ENCODE peak calls at places on chromosome 4, in eight cellular contexts. C, W, S, J, Y, O, K and N are unnamed samples.

GRCh38 chr4:92334716-92335350 is 31.1 kb downstream of the GRID2 start:
- DNase-seq in C (peak; percentile 55), W (no peak), S (peak; percentile 40), J (no peak), Y (peak; percentile 47), O (no peak), K (no peak), N (no peak)

GRCh38 chr4:182142146-182143085 is 100.8 kb upstream of the TENM3 start:
- DNase-seq in C (peak; percentile 5), W (peak; percentile 70), S (peak; percentile 63), J (no peak), Y (peak; percentile 32), O (no peak), K (peak; percentile 32), N (no peak)

GRCh38 chr4:77697860-77698599 is 92.4 kb downstream of the CXCL13 start:
- DNase-seq in C (peak; percentile 83), W (peak; percentile 4), S (peak; percentile 85), J (peak; percentile 32), Y (peak; percentile 84), O (peak; percentile 5), K (no peak), N (no peak)

GRCh38 chr4:185792384-185793146 is 19.4 kb downstream of the SORBS2 start:
- DNase-seq in C (no peak), W (no peak), S (peak; percentile 99), J (peak; percentile 89), Y (peak; percentile 92), O (no peak), K (no peak), N (peak; percentile 86)

GRCh38 chr4:159105761-159106243 is 2.9 kb downstream of the RAPGEF2 start:
- DNase-seq in C (peak; percentile 27), W (peak; percentile 1), S (peak; percentile 66), J (no peak), Y (peak; percentile 43), O (peak; percentile 75), K (no peak), N (no peak)

GRCh38 chr4:73609688-73610087 is 10.5 kb downstream of the RASSF6 start:
- DNase-seq in C (no peak), W (no peak), S (peak; percentile 94), J (peak; percentile 55), Y (peak; percentile 67), O (no peak), K (no peak), N (no peak)

GRCh38 chr4:52889354-52889753 is 27.2 kb downstream of the RASL11B start:
- DNase-seq in C (no peak), W (no peak), S (no peak), J (no peak), Y (no peak), O (no peak), K (no peak), N (no peak)

GRCh38 chr4:112766422-112766821 is 129.5 kb downstream of the LARP7 start:
- DNase-seq in C (no peak), W (peak; percentile 13), S (peak; percentile 65), J (no peak), Y (peak; percentile 41), O (peak; percentile 37), K (no peak), N (no peak)

GRCh38 chr4:77022581-77023133 is 53.1 kb downstream of the CCNI start:
- DNase-seq in C (no peak), W (peak; percentile 13), S (peak; percentile 94), J (no peak), Y (peak; percentile 72), O (no peak), K (no peak), N (no peak)

DNA sequence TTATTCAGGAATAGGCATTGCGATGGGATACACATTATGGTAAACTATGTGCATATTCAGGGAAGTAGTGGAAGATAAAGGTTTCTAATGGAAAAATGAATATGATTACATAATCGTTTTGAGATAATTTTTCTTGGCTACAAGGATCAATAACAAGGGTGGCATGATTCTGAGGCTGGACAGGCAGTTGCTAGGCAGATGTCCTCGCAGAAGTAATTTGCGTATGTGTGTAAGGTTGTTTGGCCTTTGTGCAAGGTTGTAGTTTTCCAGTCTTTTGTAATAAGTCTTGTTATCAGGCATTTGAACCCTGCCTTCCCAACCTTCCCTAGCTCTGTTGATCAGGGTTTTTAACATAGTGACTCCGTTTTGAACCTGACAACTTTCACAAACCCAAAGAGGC is 59.7 kb downstream of the RGS12 start:
- DNase-seq in C (no peak), W (no peak), S (no peak), J (no peak), Y (no peak), O (no peak), K (no peak), N (no peak)
- TF ChIP-seq CTCF in C (no peak), W (no peak), S (no peak), J (no peak), Y (no peak), O (no peak), K (no peak), N (no peak)

DNA sequence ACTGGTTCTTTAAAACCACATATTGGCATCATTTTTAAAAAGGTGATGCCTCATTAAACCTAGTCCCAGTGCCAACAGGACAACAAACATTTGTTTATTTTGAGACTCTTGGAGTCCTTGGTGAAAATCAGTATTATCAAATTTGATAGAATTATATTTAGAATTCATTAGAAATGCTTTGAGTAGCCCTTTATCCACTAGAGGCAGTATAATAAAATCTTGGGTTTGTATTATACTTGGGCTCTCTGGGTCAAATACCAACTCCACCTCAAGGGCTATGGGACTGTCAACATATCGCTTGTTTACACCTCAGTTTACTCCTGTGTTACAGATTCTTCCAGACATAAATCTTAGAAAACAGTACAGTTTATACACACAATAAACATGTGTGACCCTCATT is 335.7 kb upstream of the FSTL5 start:
- DNase-seq in C (no peak), W (no peak), S (peak; percentile 16), J (no peak), Y (no peak), O (no peak), K (no peak), N (no peak)
- TF ChIP-seq CTCF in C (peak; percentile 20), W (no peak), S (peak; percentile 51), J (peak; percentile 25), Y (peak; percentile 42), O (no peak), K (peak; percentile 52), N (peak; percentile 54)

GRCh38 chr4:26860157-26860921 is at the start of gene STIM2:
- DNase-seq in C (peak; percentile 96), W (peak; percentile 99), S (peak; percentile 98), J (peak; percentile 93), Y (peak; percentile 97), O (peak; percentile 94), K (peak; percentile 99), N (peak; percentile 99)
- TF ChIP-seq CTCF in C (peak; percentile 12), W (peak; percentile 51), S (peak; percentile 50), J (peak; percentile 54), Y (peak; percentile 20), O (no peak), K (peak; percentile 50), N (peak; percentile 35)

GRCh38 chr4:47674173-47674572 is 163.7 kb downstream of the CORIN start:
- DNase-seq in C (no peak), W (no peak), S (peak; percentile 9), J (no peak), Y (no peak), O (no peak), K (no peak), N (no peak)

GRCh38 chr4:47669946-47670345 is 167.9 kb downstream of the CORIN start:
- DNase-seq in C (peak; percentile 56), W (no peak), S (peak; percentile 69), J (no peak), Y (no peak), O (no peak), K (no peak), N (no peak)

GRCh38 chr4:47675810-47676209 is 162.1 kb downstream of the CORIN start:
- DNase-seq in C (no peak), W (no peak), S (no peak), J (no peak), Y (no peak), O (no peak), K (no peak), N (no peak)
- TF ChIP-seq CTCF in C (no peak), W (no peak), S (no peak), J (no peak), Y (no peak), O (no peak), K (no peak), N (no peak)

GRCh38 chr4:145180298-145181090 is at the start of gene OTUD4:
- DNase-seq in C (peak; percentile 97), W (peak; percentile 93), S (peak; percentile 97), J (peak; percentile 81), Y (peak; percentile 96), O (peak; percentile 96), K (peak; percentile 93), N (peak; percentile 97)
- TF ChIP-seq CTCF in C (no peak), W (no peak), S (no peak), J (peak; percentile 23), Y (no peak), O (no peak), K (peak; percentile 31), N (no peak)

GRCh38 chr4:154416183-154416543 is 75.4 kb downstream of the DCHS2 start:
- DNase-seq in C (peak; percentile 5), W (peak; percentile 58), S (no peak), J (no peak), Y (no peak), O (no peak), K (no peak), N (no peak)
- TF ChIP-seq CTCF in C (no peak), W (peak; percentile 7), S (no peak), J (no peak), Y (no peak), O (no peak), K (peak; percentile 42), N (no peak)

DNA sequence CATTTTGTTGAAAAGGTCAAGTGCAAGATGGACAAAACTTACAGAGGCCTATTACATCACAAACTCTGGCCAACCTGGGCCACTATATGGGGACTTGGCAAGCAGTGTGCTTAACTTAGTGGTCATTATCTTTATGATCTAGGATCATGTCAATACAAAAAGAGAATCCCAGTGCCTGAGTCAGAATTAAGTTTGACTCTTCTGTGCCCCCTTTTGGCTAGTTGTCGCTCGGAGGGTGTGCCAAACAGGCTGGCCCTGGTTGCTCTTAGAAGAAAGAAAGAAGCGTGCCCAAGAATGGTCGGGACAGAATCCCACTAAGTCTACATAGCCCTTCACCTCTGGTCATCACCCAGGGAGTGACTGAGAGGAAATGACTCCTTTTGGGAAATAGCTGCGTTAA is 100.1 kb downstream of the EIF4E start:
- DNase-seq in C (no peak), W (no peak), S (peak; percentile 23), J (no peak), Y (no peak), O (no peak), K (no peak), N (no peak)
- TF ChIP-seq CTCF in C (no peak), W (no peak), S (peak; percentile 30), J (peak; percentile 8), Y (no peak), O (no peak), K (no peak), N (peak; percentile 37)

DNA sequence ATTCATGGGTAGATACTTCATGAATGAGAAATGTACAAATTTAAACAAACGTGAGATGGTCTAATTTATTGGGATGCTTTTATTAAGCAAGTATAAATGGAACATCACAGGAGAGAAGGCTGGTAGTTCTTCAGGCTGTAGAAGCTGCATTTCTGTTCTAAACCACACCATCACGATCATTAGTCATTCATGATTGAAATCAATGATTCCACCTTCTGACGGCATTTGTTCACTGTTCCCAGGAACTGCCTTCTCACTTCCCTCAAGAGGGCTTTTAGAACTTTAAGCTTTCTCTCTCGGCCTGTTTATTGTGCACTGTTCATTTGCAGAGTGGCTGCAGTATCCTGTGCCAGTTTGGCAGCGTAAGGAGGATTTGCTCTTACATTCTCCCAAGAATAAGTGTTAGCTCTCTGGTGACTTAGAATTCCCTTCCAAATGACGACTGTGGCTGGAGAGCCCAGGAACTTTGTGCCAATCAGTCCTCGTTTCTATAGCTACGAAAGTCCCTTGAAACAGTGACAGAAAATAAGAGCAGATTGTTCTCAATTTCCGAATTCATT is 54.7 kb downstream of the MFAP3L start:
- DNase-seq in C (no peak), W (no peak), S (no peak), J (no peak), Y (no peak), O (no peak), K (no peak), N (no peak)
- TF ChIP-seq CTCF in C (no peak), W (no peak), S (no peak), J (no peak), Y (no peak), O (no peak), K (no peak), N (no peak)